ENCODE peak calls at places on chromosomes 1 and 21, in ten cellular contexts. C is heart left ventricle; B is neural progenitor cell; Z is naive thymus-derived CD4-positive, alpha-beta T cell; Q is left ventricle myocardium inferior; G is CD8-positive, alpha-beta T cell; J is colonic mucosa; O is PC-3; S is ovary; D is pancreas. Y is an unnamed sample. For H3K4me1 and H3K9me3, the result is how much of the 10 kb centered on the place peaks cover.

GRCh38 chr1:110282395-110282794 is 56.8 kb upstream of the RBM15 start:
- DNase-seq in B (no peak), C (no peak), D (no peak), S (no peak), J (no peak), O (no peak), G (no peak), Q (no peak), Z (no peak), Y (no peak)

GRCh38 chr1:110948038-110948810 is 15.5 kb downstream of the LRIF1 start:
- DNase-seq in J (no peak), B (no peak), G (no peak), C (no peak), S (no peak), D (no peak), O (peak), Z (no peak), Q (no peak), Y (no peak)

GRCh38 chr1:226662704-226663326 is 76.3 kb downstream of the ITPKB start:
- DNase-seq in S (no peak), D (peak), C (peak), Q (peak), J (peak), G (peak), Z (peak), B (no peak), O (peak), Y (peak)

GRCh38 chr1:111448482-111448917 is 556 bp downstream of the WDR77 start:
- DNase-seq in O (peak), G (no peak), B (no peak), Q (no peak), Z (peak), D (peak), C (no peak), S (no peak), J (peak), Y (no peak)

GRCh38 chr1:56469640-56470371 is 109.6 kb downstream of the PLPP3 start:
- DNase-seq in Z (no peak), G (no peak), O (peak), C (no peak), J (no peak), S (no peak), D (no peak), B (no peak), Q (no peak), Y (no peak)

GRCh38 chr1:94299627-94300552 is 62.5 kb upstream of the ARHGAP29 start:
- DNase-seq in Z (no peak), O (peak), G (no peak), S (no peak), B (no peak), Q (no peak), J (no peak), C (peak), D (no peak), Y (peak)

GRCh38 chr1:100614570-100614969 is 76.6 kb downstream of the GPR88 start:
- DNase-seq in O (no peak), B (no peak), G (no peak), D (no peak), Z (no peak), S (no peak), Q (no peak), J (no peak), C (no peak), Y (no peak)

GRCh38 chr1:99808391-99809115 is 41.6 kb upstream of the AGL start:
- DNase-seq in S (no peak), G (no peak), O (peak), C (peak), Z (peak), D (peak), B (peak), Q (no peak), J (peak), Y (no peak)

GRCh38 chr1:81799939-81800740 is 594 bp upstream of the ADGRL2 start:
- DNase-seq in Q (peak), B (peak), O (no peak), Z (no peak), S (peak), G (no peak), C (peak), J (peak), D (peak), Y (peak)

GRCh38 chr1:248814351-248814750 is 11.4 kb downstream of the SH3BP5L start:
- DNase-seq in O (no peak), G (no peak), J (no peak), B (no peak), S (no peak), C (no peak), D (no peak), Q (no peak), Z (no peak), Y (no peak)

GRCh38 chr1:175267716-175268416 is 75.3 kb upstream of the KIAA0040 start:
- DNase-seq in B (no peak), Z (no peak), C (peak), S (no peak), O (peak), G (no peak), D (peak), Q (peak), J (peak), Y (peak)

GRCh38 chr1:109791495-109792040 is 27.8 kb upstream of the EPS8L3 start:
- DNase-seq in Q (no peak), G (no peak), J (peak), Z (no peak), B (no peak), D (no peak), C (peak), S (peak), O (no peak), Y (no peak)

GRCh38 chr1:8347635-8348034 is 29.7 kb downstream of the SLC45A1 start:
- DNase-seq in O (no peak), J (no peak), C (no peak), Q (no peak), B (no peak), Z (no peak), G (no peak), S (peak), D (no peak), Y (peak)

GRCh38 chr1:58318157-58318665 is 228.3 kb downstream of the OMA1 start:
- DNase-seq in G (no peak), D (no peak), O (no peak), Z (no peak), C (no peak), S (no peak), J (no peak), Q (no peak), B (no peak), Y (no peak)

GRCh38 chr1:54516249-54516920 is 31.6 kb upstream of the ACOT11 start:
- DNase-seq in C (no peak), B (no peak), O (peak), Q (no peak), G (no peak), J (no peak), S (no peak), Z (no peak), D (no peak), Y (no peak)

GRCh38 chr1:217048104-217048707 is 325.0 kb upstream of the ESRRG start:
- DNase-seq in O (peak), S (no peak), Q (no peak), J (no peak), Z (no peak), D (no peak), B (peak), C (no peak), G (no peak), Y (no peak)

GRCh38 chr1:196180847-196181593 is 427.2 kb downstream of the KCNT2 start:
- DNase-seq in C (no peak), D (no peak), B (no peak), O (peak), G (no peak), Q (no peak), S (no peak), Z (no peak), J (no peak), Y (no peak)

GRCh38 chr1:1058921-1059493 is 15.1 kb downstream of the RNF223 start:
- DNase-seq in D (no peak), C (no peak), Z (peak), B (peak), Q (no peak), G (no peak), O (peak), J (no peak), S (no peak), Y (peak)

GRCh38 chr1:50735443-50735842 is 224.6 kb downstream of the FAF1 start:
- DNase-seq in G (no peak), Q (no peak), Z (no peak), D (no peak), B (peak), S (no peak), O (peak), J (no peak), C (no peak), Y (no peak)

GRCh38 chr1:240122639-240123604 is 31.2 kb downstream of the FMN2 start:
- DNase-seq in S (no peak), J (peak), D (peak), O (no peak), B (peak), G (no peak), Q (no peak), C (no peak), Z (no peak), Y (no peak)

GRCh38 chr21:39022901-39023693 is 160.2 kb downstream of the PSMG1 start:
- DNase-seq in Z (no peak), B (no peak), J (no peak), D (peak), O (no peak), C (peak), S (peak), G (no peak), Q (peak), Y (peak)

GRCh38 chr1:160021376-160022074 is 10.3 kb downstream of the PIGM start:
- DNase-seq in J (no peak), Z (no peak), C (no peak), S (no peak), B (no peak), Q (no peak), G (no peak), D (no peak), O (no peak), Y (no peak)

GRCh38 chr1:27148591-27148990 is 6.3 kb downstream of the SLC9A1 start:
- DNase-seq in S (no peak), C (no peak), O (no peak), G (no peak), D (no peak), Q (no peak), J (no peak), Z (no peak), B (no peak), Y (no peak)

DNA sequence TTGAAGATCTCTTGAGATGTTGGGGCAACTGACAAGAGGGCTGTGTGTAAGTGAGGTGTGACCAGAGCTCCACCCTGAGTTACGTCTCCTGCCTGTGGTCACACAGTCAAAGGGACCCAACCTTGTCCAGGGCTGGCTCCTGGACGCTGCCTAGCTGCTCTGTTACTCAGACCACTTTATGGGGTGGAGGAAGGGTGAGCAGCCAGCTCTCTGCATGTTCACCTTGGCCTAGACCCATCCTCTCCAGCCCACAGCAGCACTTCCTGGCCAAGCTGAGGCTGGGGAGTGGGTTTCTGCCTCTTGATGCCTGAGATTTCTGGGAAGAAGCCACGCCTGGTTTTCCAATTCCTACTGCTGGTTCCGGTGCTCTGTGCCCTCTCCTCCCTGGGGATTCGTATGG is 24.6 kb downstream of the SLC2A1 start:
- DNase-seq in B (no peak), D (no peak), G (no peak), C (no peak), O (no peak), Z (no peak), Q (no peak), J (no peak), S (no peak), Y (no peak)
- H3K4me1 ChIP-seq in B (under half), D (under half), G (half or more), C (under half), O (half or more), Z (half or more), Q (half or more), J (under half), S (under half), Y (under half)

GRCh38 chr1:3599286-3599811 is 12.0 kb downstream of the MEGF6 start:
- DNase-seq in B (no peak), J (no peak), D (no peak), C (no peak), Z (no peak), O (no peak), S (no peak), G (no peak), Q (no peak), Y (no peak)

GRCh38 chr1:3599816-3600215 is 11.5 kb downstream of the MEGF6 start:
- DNase-seq in J (no peak), O (no peak), Q (no peak), Z (no peak), G (no peak), D (no peak), B (no peak), C (no peak), S (no peak), Y (no peak)

GRCh38 chr1:3598051-3598471 is 13.2 kb downstream of the MEGF6 start:
- DNase-seq in B (peak), O (no peak), J (no peak), Q (peak), S (peak), C (peak), G (no peak), Z (no peak), D (no peak), Y (peak)

GRCh38 chr1:3597599-3597964 is 13.7 kb downstream of the MEGF6 start:
- DNase-seq in D (no peak), J (no peak), B (no peak), G (peak), O (no peak), Q (peak), C (no peak), Z (no peak), S (no peak), Y (no peak)

DNA sequence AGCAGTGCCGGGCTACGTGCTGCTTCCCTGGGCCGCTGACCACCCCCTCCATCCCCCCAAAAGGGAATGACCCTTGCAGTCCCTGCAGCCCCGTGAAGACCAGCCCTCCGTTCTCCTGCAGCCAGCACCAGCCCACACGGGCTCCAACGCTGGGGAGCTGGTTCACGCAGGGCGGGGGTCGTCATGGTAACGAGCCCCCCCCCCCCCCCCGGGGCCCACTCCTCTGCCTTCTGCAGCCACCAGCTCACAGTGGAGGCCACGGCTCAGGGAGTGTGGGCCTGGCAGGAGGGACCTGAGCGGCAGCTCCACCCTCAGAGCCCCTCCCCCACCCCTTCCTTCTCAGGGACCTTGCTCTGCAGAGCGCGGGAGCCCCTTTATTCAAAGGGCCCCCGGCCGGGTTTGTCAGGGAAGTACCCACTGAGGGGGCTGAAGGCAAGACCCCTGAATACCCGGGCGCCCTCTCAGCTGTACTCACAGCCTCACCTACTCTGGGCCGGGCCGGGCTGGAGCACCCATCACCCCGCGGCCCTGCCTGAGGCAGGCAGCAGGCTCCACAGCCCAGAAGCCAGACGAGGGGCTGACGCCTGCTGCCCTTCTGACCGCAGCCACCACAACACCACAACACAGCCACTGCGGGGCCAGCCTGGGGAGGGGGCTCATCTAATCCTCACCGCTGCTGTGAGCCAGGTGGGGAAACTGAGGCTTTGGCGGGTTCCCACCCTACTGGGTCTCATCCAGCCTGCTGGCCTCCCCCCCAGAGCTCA is 12.6 kb downstream of the MEGF6 start:
- DNase-seq in Z (no peak), S (no peak), Q (no peak), D (no peak), J (no peak), O (no peak), B (peak), G (no peak), C (no peak), Y (no peak)
- H3K27ac ChIP-seq in Z (no peak), S (no peak), Q (no peak), D (no peak), J (no peak), O (no peak), B (no peak), G (no peak), C (no peak), Y (no peak)

GRCh38 chr21:27301216-27301615 is 334.3 kb upstream of the ADAMTS5 start:
- DNase-seq in J (no peak), O (no peak), Q (no peak), G (no peak), C (no peak), S (no peak), B (no peak), D (no peak), Z (no peak), Y (no peak)

GRCh38 chr21:27300770-27301169 is 333.9 kb upstream of the ADAMTS5 start:
- DNase-seq in D (no peak), B (no peak), O (no peak), S (no peak), Q (no peak), C (no peak), Z (no peak), J (no peak), G (no peak), Y (no peak)

GRCh38 chr21:27292851-27293638 is 326.2 kb upstream of the ADAMTS5 start:
- DNase-seq in G (no peak), J (no peak), B (no peak), S (no peak), O (no peak), D (no peak), Z (no peak), Q (no peak), C (no peak), Y (no peak)

DNA sequence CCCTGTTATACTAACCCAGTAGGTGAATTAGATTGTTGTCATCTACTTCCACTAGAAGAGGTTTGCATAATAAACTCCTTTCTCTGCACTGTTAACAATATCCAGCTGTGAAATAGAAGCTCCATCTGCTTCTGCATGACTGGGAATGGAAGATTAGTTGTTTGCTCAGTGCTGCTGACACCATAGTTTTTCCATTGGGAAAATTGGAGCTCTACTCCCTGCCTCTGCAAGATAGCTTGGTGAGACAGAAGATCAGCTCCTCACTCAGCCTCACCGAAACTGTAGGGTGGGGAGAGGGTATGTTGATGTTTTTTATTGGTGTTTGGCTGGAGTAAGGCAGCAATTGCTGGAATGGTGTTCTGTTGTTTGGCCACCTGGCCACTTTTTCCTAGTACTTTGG is 331.6 kb upstream of the ADAMTS5 start:
- DNase-seq in S (no peak), D (no peak), Z (no peak), G (no peak), J (no peak), Q (no peak), O (no peak), B (peak), C (no peak), Y (no peak)
- H3K9me3 ChIP-seq in S (under half), D (under half), Z (under half), G (under half), J (under half), Q (under half), O (under half), B (under half), C (under half), Y (under half)

GRCh38 chr1:89912073-89912472 is 82.8 kb upstream of the ZNF326 start:
- DNase-seq in J (no peak), Q (no peak), Z (no peak), D (no peak), G (no peak), B (no peak), O (no peak), S (no peak), C (no peak), Y (no peak)
- H3K4me1 ChIP-seq in J (under half), Q (half or more), Z (under half), D (under half), G (under half), B (under half), O (under half), S (under half), C (under half), Y (under half)

GRCh38 chr21:42569732-42570301 is 56.2 kb downstream of the SLC37A1 start:
- DNase-seq in J (no peak), Z (no peak), G (no peak), O (no peak), B (no peak), C (no peak), D (no peak), Q (no peak), S (peak), Y (no peak)

GRCh38 chr21:42567861-42568260 is 54.2 kb downstream of the SLC37A1 start:
- DNase-seq in Z (no peak), O (no peak), S (peak), J (no peak), G (no peak), Q (no peak), B (no peak), C (no peak), D (no peak), Y (no peak)

GRCh38 chr21:42568834-42569731 is 55.4 kb downstream of the SLC37A1 start:
- DNase-seq in J (no peak), G (no peak), D (no peak), Z (no peak), B (no peak), S (peak), C (no peak), Q (no peak), O (no peak), Y (no peak)

GRCh38 chr21:42567181-42567560 is 53.5 kb downstream of the SLC37A1 start:
- DNase-seq in G (no peak), J (no peak), C (no peak), D (no peak), S (no peak), Q (no peak), B (no peak), Z (no peak), O (no peak), Y (no peak)

DNA sequence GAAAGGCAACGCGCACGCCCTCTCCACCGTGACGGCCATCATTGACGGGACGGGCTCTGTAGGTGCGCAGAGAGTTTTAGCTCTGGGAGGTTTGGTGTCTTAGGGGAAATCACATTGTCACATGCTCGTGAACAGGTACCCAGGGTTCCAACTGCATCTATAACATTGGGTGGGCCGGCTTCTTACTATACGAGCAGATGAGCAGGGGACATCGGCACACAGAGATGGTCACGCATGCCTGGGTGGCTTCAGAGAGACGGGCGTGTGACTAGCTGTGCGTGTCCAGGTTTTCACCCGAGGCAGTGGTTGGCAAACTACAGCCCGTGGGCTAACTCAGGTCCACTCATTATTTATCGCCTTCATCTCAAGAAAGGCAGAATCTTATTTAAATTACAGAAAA is 54.7 kb downstream of the SLC37A1 start:
- DNase-seq in B (no peak), G (no peak), D (no peak), O (no peak), Q (no peak), Z (no peak), S (peak), J (no peak), C (no peak), Y (no peak)
- H3K27ac ChIP-seq in B (no peak), G (no peak), D (no peak), O (no peak), Q (no peak), Z (no peak), S (no peak), J (no peak), C (no peak), Y (no peak)

GRCh38 chr1:44227211-44227610 is 13.9 kb downstream of the DMAP1 start:
- DNase-seq in B (no peak), G (no peak), Z (no peak), S (no peak), O (no peak), Q (no peak), J (no peak), D (no peak), C (no peak), Y (no peak)
- H3K9me3 ChIP-seq in B (under half), G (under half), Z (under half), S (under half), O (under half), Q (under half), J (under half), D (under half), C (under half), Y (under half)